ENCODE peak calls at places on chromosomes 4 and X, in four cellular contexts. E is HCT116, J is Panc1, Z is HepG2. L is an unnamed sample.

GRCh38 chr4:140238353-140239041 is 84.5 kb upstream of the MAML3 start:
- DNase-seq in J (no peak), Z (no peak), E (no peak), L (no peak)

GRCh38 chrX:69178592-69178991 is 13.3 kb upstream of the PJA1 start:
- DNase-seq in Z (no peak), J (no peak), E (no peak), L (no peak)

GRCh38 chrX:153474718-153475117 is 4.3 kb upstream of the HAUS7 start:
- DNase-seq in Z (no peak), E (no peak), J (no peak), L (peak; percentile 54)

GRCh38 chr4:73451404-73451803 is 15.4 kb downstream of the AFP start:
- DNase-seq in Z (no peak), E (no peak), J (no peak), L (no peak)

GRCh38 chr4:52997132-52997416 is 135.0 kb downstream of the RASL11B start:
- DNase-seq in Z (no peak), J (no peak), E (no peak), L (no peak)

GRCh38 chr4:165763640-165764039 is 109.4 kb upstream of the TLL1 start:
- DNase-seq in E (no peak), J (no peak), Z (no peak), L (no peak)

GRCh38 chr4:188971125-188971524 is 831.9 kb downstream of the TRIML1 start:
- DNase-seq in E (peak; percentile 13), Z (no peak), J (no peak), L (no peak)

GRCh38 chr4:86261634-86262033 is 98.2 kb downstream of the MAPK10 start:
- DNase-seq in E (no peak), Z (no peak), J (no peak), L (no peak)

GRCh38 chrX:19541931-19542330 is 26.6 kb upstream of the MAP3K15 start:
- DNase-seq in J (no peak), E (no peak), Z (no peak), L (no peak)

GRCh38 chr4:140152760-140153418 is 1.1 kb downstream of the MAML3 start:
- DNase-seq in Z (no peak), J (no peak), E (no peak), L (no peak)

GRCh38 chr4:122086338-122086737 is 65.8 kb upstream of the BLTP1 start:
- DNase-seq in E (no peak), Z (no peak), J (no peak), L (no peak)

GRCh38 chrX:53479295-53479694 is 45.1 kb upstream of the HSD17B10 start:
- DNase-seq in E (no peak), J (no peak), Z (no peak), L (peak; percentile 38)

GRCh38 chr4:57303012-57303751 is 193.0 kb upstream of the IGFBP7 start:
- DNase-seq in E (no peak), Z (no peak), J (no peak), L (no peak)

GRCh38 chr4:16418814-16419213 is 192.5 kb upstream of the TAPT1 start:
- DNase-seq in J (no peak), E (no peak), Z (no peak), L (no peak)

GRCh38 chr4:38856046-38856445 is 571 bp downstream of the TLR6 start:
- DNase-seq in J (no peak), Z (no peak), E (no peak), L (no peak)

GRCh38 chr4:1379351-1379781 is 26.9 kb downstream of the NKX1-1 start:
- DNase-seq in E (no peak), Z (no peak), J (no peak), L (no peak)

GRCh38 chrX:29468911-29469494 is 746.4 kb upstream of the MAGEB2 start:
- DNase-seq in E (no peak), J (no peak), Z (no peak), L (no peak)

GRCh38 chr4:109962401-109962800 is 49.7 kb downstream of the EGF start:
- DNase-seq in J (no peak), Z (no peak), E (no peak), L (no peak)

GRCh38 chr4:98778206-98778605 is 119.8 kb upstream of the TSPAN5 start:
- DNase-seq in Z (peak; percentile 87), J (peak; percentile 58), E (no peak), L (no peak)

GRCh38 chr4:16196482-16197393 is 29.5 kb downstream of the TAPT1 start:
- DNase-seq in E (peak; percentile 38), Z (peak; percentile 4), J (no peak), L (no peak)

GRCh38 chr4:164819366-164819765 is 57.6 kb upstream of the APELA start:
- DNase-seq in E (no peak), J (no peak), Z (no peak), L (no peak)

GRCh38 chr4:148795156-148795864 is 353.1 kb upstream of the NR3C2 start:
- DNase-seq in Z (no peak), J (no peak), E (no peak), L (no peak)

GRCh38 chr4:170465434-170465833 is 375.7 kb upstream of the AADAT start:
- DNase-seq in E (no peak), J (no peak), Z (no peak), L (no peak)

GRCh38 chrX:130296743-130297142 is 28.0 kb upstream of the ZNF280C start:
- DNase-seq in E (no peak), J (no peak), Z (no peak), L (no peak)

GRCh38 chrX:153944140-153944799 is at the start of gene RENBP:
- DNase-seq in Z (no peak), E (no peak), J (no peak), L (peak; percentile 60)

GRCh38 chr4:101339332-101339731 is 8.0 kb downstream of the PPP3CA start:
- DNase-seq in J (no peak), E (no peak), Z (no peak), L (no peak)

GRCh38 chrX:73561791-73562190 is 1.2 kb upstream of the CHIC1 start:
- DNase-seq in E (no peak), Z (no peak), J (no peak), L (no peak)

GRCh38 chr4:38099908-38100407 is 139.8 kb downstream of the PTTG2 start:
- DNase-seq in E (no peak), J (no peak), Z (no peak), L (no peak)

GRCh38 chr4:56613101-56613862 is 67.8 kb downstream of the HOPX start:
- DNase-seq in J (no peak), E (no peak), Z (peak; percentile 5), L (no peak)

GRCh38 chr4:40180356-40180755 is 16.5 kb upstream of the RHOH start:
- DNase-seq in J (no peak), E (peak; percentile 1), Z (no peak), L (no peak)

GRCh38 chr4:165464813-165465381 is 86.1 kb downstream of the CPE start:
- DNase-seq in Z (peak; percentile 18), J (no peak), E (no peak), L (peak; percentile 66)

GRCh38 chrX:74389016-74389415 is 32.3 kb upstream of the SLC16A2 start:
- DNase-seq in Z (no peak), E (no peak), J (no peak), L (no peak)

GRCh38 chrX:107753186-107753585 is 22.4 kb downstream of the TSC22D3 start:
- DNase-seq in E (no peak), J (no peak), Z (no peak), L (no peak)

GRCh38 chrX:21946925-21947641 is 6.6 kb downstream of the SMS start:
- DNase-seq in J (no peak), Z (no peak), E (no peak), L (peak; percentile 40)

GRCh38 chr4:53476232-53477037 is 99.0 kb downstream of the FIP1L1 start:
- DNase-seq in Z (no peak), J (no peak), E (no peak), L (peak; percentile 8)

GRCh38 chr4:68865178-68865638 is 49.4 kb downstream of the UGT2B10 start:
- DNase-seq in J (no peak), E (no peak), Z (peak; percentile 74), L (no peak)

DNA sequence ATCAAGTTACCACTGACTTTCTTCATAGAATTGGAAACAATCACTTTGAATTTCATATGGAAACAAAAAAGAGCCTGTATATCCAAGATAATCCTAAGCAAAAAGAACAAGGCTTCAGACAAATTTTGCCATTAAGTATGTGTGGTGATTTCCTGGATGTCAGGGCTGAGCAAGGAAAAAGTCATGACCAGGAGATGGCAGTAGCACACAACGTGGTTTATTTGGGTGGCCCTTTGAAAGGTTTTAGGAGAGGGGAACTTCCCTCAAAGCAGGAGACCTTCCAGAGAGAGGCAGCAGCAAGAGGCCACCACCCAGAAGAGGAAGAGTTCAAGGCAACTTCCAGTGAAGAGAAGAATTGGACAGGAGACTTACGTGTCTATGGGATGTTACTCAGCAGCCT is 18.1 kb upstream of the ZXDB start:
- DNase-seq in E (no peak), J (no peak), Z (no peak), L (no peak)
- TF ChIP-seq TCF7L2 in E (no peak), J (no peak), Z (no peak), L (no peak)

GRCh38 chr4:108854781-108855180 is 91.9 kb upstream of the ETNPPL start:
- DNase-seq in J (no peak), Z (no peak), E (no peak), L (no peak)
- TF ChIP-seq TCF7L2 in J (no peak), Z (no peak), E (no peak), L (no peak)

GRCh38 chrX:15721911-15722310 is 16.2 kb upstream of the CA5B start:
- DNase-seq in Z (no peak), J (no peak), E (no peak), L (no peak)

GRCh38 chrX:15723887-15724517 is 14.1 kb upstream of the CA5B start:
- DNase-seq in Z (no peak), E (no peak), J (no peak), L (no peak)

GRCh38 chrX:15719324-15719968 is 18.6 kb upstream of the CA5B start:
- DNase-seq in Z (no peak), J (no peak), E (no peak), L (peak; percentile 7)

GRCh38 chrX:15724911-15725310 is 13.2 kb upstream of the CA5B start:
- DNase-seq in E (no peak), Z (no peak), J (no peak), L (no peak)
- TF ChIP-seq TCF7L2 in E (no peak), Z (no peak), J (no peak), L (no peak)

GRCh38 chr4:8230891-8231290 is 31.8 kb downstream of the SH3TC1 start:
- DNase-seq in E (no peak), J (no peak), Z (no peak), L (no peak)

GRCh38 chr4:8230033-8230432 is 30.9 kb downstream of the SH3TC1 start:
- DNase-seq in J (no peak), Z (no peak), E (no peak), L (no peak)

GRCh38 chr4:8228319-8229250 is 29.5 kb downstream of the SH3TC1 start:
- DNase-seq in Z (no peak), J (no peak), E (no peak), L (peak; percentile 59)

GRCh38 chr4:8227771-8228318 is 28.8 kb downstream of the SH3TC1 start:
- DNase-seq in J (no peak), E (no peak), Z (no peak), L (no peak)

GRCh38 chr4:8229341-8229975 is 30.4 kb downstream of the SH3TC1 start:
- DNase-seq in J (no peak), E (no peak), Z (no peak), L (no peak)
- TF ChIP-seq TCF7L2 in J (no peak), E (no peak), Z (no peak), L (no peak)

L was measured in K562.